ENCODE peak calls at places on chromosomes 2 and 18, in nine cellular contexts. J is small intestine, F is osteoblast, Y is vagina, A is uterus, G is right atrium auricular region, U is MM.1S, M is endothelial cell of umbilical vein, O is upper lobe of right lung. C is an unnamed sample.

GRCh38 chr18:25169701-25170100 is 182.3 kb downstream of the ZNF521 start:
- DNase-seq in Y (no peak), M (no peak), O (no peak), A (no peak), J (no peak), U (no peak), G (no peak), F (no peak), C (no peak)

GRCh38 chr2:174051741-174052638 is 86.8 kb upstream of the SP3 start:
- DNase-seq in Y (no peak), A (no peak), M (no peak), O (no peak), U (no peak), F (peak; percentile 94), J (peak; percentile 61), G (no peak), C (peak; percentile 39)

GRCh38 chr18:24603151-24603550 is 142.7 kb downstream of the HRH4 start:
- DNase-seq in G (no peak), A (no peak), F (no peak), M (no peak), O (no peak), Y (peak; percentile 3), U (no peak), J (no peak), C (no peak)

GRCh38 chr18:12408247-12408869 is 629 bp downstream of the PRELID3A start:
- DNase-seq in J (peak; percentile 11), O (peak; percentile 75), Y (no peak), G (no peak), M (peak; percentile 45), A (no peak), F (peak; percentile 31), U (peak; percentile 6), C (no peak)

GRCh38 chr2:239586651-239587310 is 186.0 kb upstream of the HDAC4 start:
- DNase-seq in Y (no peak), M (no peak), J (no peak), G (no peak), U (no peak), F (no peak), O (no peak), A (no peak), C (no peak)

GRCh38 chr18:4807495-4808293 is 352.6 kb upstream of the DLGAP1 start:
- DNase-seq in A (no peak), O (no peak), U (no peak), F (no peak), G (no peak), Y (no peak), J (no peak), M (no peak), C (no peak)

GRCh38 chr18:11800947-11801346 is 50.3 kb upstream of the CHMP1B start:
- DNase-seq in O (no peak), U (no peak), J (no peak), F (no peak), A (no peak), M (no peak), Y (no peak), G (no peak), C (no peak)

GRCh38 chr2:70070557-70071268 is 16.6 kb upstream of the PCBP1 start:
- DNase-seq in Y (no peak), M (peak; percentile 88), F (peak; percentile 97), J (peak; percentile 93), G (peak; percentile 80), A (peak; percentile 77), U (peak; percentile 87), O (no peak), C (peak; percentile 52)

GRCh38 chr2:210753386-210753785 is 197.0 kb downstream of the CPS1 start:
- DNase-seq in A (no peak), J (no peak), O (no peak), Y (no peak), U (no peak), M (no peak), F (no peak), G (no peak), C (no peak)

GRCh38 chr2:226190479-226191252 is 609.0 kb downstream of the IRS1 start:
- DNase-seq in M (no peak), U (no peak), Y (no peak), O (no peak), A (no peak), F (no peak), J (no peak), G (no peak), C (no peak)

GRCh38 chr18:57630002-57630758 is 8.5 kb upstream of the NARS1 start:
- DNase-seq in J (peak; percentile 97), F (peak; percentile 99), U (peak; percentile 93), O (peak; percentile 99), M (peak; percentile 94), G (peak; percentile 99), A (peak; percentile 97), Y (peak; percentile 97), C (peak; percentile 88)

DNA sequence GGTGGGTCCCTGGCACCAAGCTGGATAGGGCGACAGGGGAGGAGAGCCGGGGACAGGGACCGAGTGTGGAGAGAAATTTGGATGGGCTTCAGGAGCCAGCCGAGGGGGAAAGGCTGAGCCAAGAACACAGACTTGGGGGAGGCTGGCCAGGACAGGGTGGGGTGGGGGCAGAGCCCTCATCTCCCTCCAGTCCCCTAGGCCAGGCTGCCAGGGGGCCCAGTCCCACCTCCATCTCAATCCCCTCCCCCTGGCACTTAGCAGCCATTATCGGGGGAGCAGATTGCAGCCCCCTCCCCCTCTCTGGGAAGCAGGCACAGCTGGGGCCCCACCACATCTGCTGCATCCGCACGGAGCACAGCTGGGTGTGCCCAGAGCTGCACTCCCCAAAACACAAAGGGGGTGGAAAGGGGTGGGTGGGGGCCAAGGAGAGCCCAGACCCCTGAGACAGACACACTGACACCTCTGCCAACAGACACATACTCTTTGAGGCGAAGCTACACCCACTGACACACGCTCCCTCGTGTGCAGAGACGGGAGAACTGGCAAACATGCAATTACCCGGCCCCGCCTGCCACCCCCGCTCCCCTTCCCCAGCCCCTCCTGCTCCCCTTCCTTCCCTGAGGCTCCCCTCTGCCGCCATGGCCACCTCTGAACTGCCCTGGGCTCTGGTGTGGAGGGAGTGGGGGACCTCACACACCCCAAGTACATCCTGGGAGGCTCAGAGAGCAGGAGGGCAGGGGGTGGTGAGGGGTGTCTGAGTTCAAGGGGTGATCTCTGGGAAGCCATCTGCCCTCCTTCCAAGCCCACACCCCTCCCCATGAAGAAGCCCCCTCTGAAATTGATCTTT is 5.1 kb upstream of the ASIC4 start:
- DNase-seq in G (no peak), U (no peak), Y (no peak), O (no peak), F (no peak), M (no peak), J (no peak), A (peak; percentile 24), C (peak; percentile 66)
- H3K4me3 ChIP-seq in G (no peak overlapping the region), U (no peak overlapping the region), Y (peak overlapping the region; percentile 41), O (no peak overlapping the region), F (peak overlapping the region; percentile 69), M (no peak overlapping the region), J (no peak overlapping the region), A (no peak overlapping the region), C (peak overlapping the region; percentile 44)

DNA sequence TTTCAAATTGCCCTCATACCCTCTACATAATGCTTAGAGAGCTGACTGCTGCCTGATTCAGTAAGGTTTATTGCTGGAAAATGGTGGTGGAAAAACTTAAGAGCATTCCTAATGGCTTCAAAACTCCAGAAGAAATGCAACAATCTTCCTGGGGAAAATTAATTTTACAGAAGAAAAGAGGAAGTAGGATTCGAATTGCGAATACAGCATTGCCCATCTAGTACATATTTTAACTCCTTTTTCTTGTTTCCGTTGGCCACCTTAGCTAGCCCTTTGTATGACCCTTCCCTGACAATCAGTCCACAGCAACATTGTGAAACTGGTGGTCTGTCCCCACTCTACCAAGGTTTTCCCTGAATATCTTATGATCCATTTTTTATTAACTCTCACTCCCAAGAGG is 224.7 kb downstream of the MTX2 start:
- DNase-seq in F (no peak), A (no peak), M (no peak), J (no peak), U (no peak), O (no peak), G (no peak), Y (no peak), C (no peak)
- H3K4me1 ChIP-seq in F (peaks cover 18% of the 10 kb centered on the region), A (peaks cover 10% of the 10 kb centered on the region), M (no peaks in the 10 kb centered on the region), J (no peaks in the 10 kb centered on the region), U (peaks cover 12% of the 10 kb centered on the region), O (peaks cover 15% of the 10 kb centered on the region), G (no peaks in the 10 kb centered on the region), Y (peaks cover 63% of the 10 kb centered on the region), C (no peaks in the 10 kb centered on the region)

GRCh38 chr2:230416061-230416721 is at the start of gene SP100:
- DNase-seq in J (peak; percentile 93), A (peak; percentile 79), O (peak; percentile 87), G (peak; percentile 87), F (peak; percentile 90), M (peak; percentile 85), Y (no peak), U (peak; percentile 76), C (no peak)
- H3K4me3 ChIP-seq in J (peak within 1 kb of the TSS; percentile 70), A (peak within 1 kb of the TSS; percentile 45), O (peak within 1 kb of the TSS; percentile 64), G (peak within 1 kb of the TSS; percentile 50), F (peak within 1 kb of the TSS; percentile 79), M (peak within 1 kb of the TSS; percentile 48), Y (peak within 1 kb of the TSS; percentile 49), U (peak within 1 kb of the TSS; percentile 89), C (no peak within 1 kb of the TSS)

GRCh38 chr18:21598726-21599584 is 1.5 kb downstream of the ESCO1 start:
- DNase-seq in O (no peak), U (no peak), J (peak; percentile 20), G (no peak), M (no peak), F (no peak), A (no peak), Y (no peak), C (no peak)

GRCh38 chr18:21602302-21602592 is 1.7 kb upstream of the ESCO1 start:
- DNase-seq in F (no peak), U (no peak), O (no peak), Y (no peak), J (no peak), G (no peak), A (no peak), M (no peak), C (no peak)

GRCh38 chr18:21597616-21598015 is 2.9 kb downstream of the ESCO1 start:
- DNase-seq in Y (no peak), J (no peak), U (no peak), O (no peak), M (no peak), G (no peak), F (no peak), A (no peak), C (no peak)

GRCh38 chr18:21600526-21601410 is at the start of gene ESCO1:
- DNase-seq in U (peak; percentile 95), O (peak; percentile 99), G (peak; percentile 95), J (peak; percentile 98), A (peak; percentile 95), Y (peak; percentile 97), M (peak; percentile 98), F (peak; percentile 98), C (peak; percentile 92)

GRCh38 chr18:21599585-21600525 is 649 bp downstream of the ESCO1 start:
- DNase-seq in F (peak; percentile 92), O (peak; percentile 90), G (no peak), Y (no peak), U (peak; percentile 64), M (peak; percentile 30), A (no peak), J (no peak), C (peak; percentile 38)
- H3K4me1 ChIP-seq in F (peaks cover 11% of the 10 kb centered on the region), O (peaks cover 20% of the 10 kb centered on the region), G (no peaks in the 10 kb centered on the region), Y (peaks cover 35% of the 10 kb centered on the region), U (peaks cover 5% of the 10 kb centered on the region), M (no peaks in the 10 kb centered on the region), A (peaks cover 9% of the 10 kb centered on the region), J (peaks cover 5% of the 10 kb centered on the region), C (no peaks in the 10 kb centered on the region)